ENCODE peak calls at places on chromosomes 1 and 21, in eight cellular contexts. One of them, this sample, is unnamed.
A peak's percentile ranks its signal among the peaks of the same experiment; 100 is the strongest.

GRCh38 chr1:66140072-66140471 is 347.4 kb downstream of the PDE4B start:
- DNase-seq in heart left ventricle: no peak
- DNase-seq in cardiac muscle cell: no peak
- DNase-seq in adrenal gland: no peak
- DNase-seq in fibroblast of lung: no peak
- DNase-seq in astrocyte: no peak
- DNase-seq in H9: no peak
- DNase-seq in GM23338: no peak
- DNase-seq in this sample: no peak

GRCh38 chr21:45611296-45611695 is 32.2 kb upstream of the PCBP3 start:
- DNase-seq in heart left ventricle: no peak
- DNase-seq in cardiac muscle cell: no peak
- DNase-seq in adrenal gland: no peak
- DNase-seq in fibroblast of lung: no peak
- DNase-seq in astrocyte: no peak
- DNase-seq in H9: peak; percentile 10
- DNase-seq in GM23338: no peak
- DNase-seq in this sample: no peak

GRCh38 chr1:21318714-21319159 is 28.5 kb upstream of the ECE1 start:
- DNase-seq in heart left ventricle: peak; percentile 95
- DNase-seq in cardiac muscle cell: peak; percentile 98
- DNase-seq in adrenal gland: peak; percentile 90
- DNase-seq in fibroblast of lung: peak; percentile 41
- DNase-seq in astrocyte: no peak
- DNase-seq in H9: no peak
- DNase-seq in GM23338: no peak
- DNase-seq in this sample: peak; percentile 83

GRCh38 chr1:237769916-237770315 is 120.8 kb downstream of the ZP4 start:
- DNase-seq in heart left ventricle: no peak
- DNase-seq in cardiac muscle cell: no peak
- DNase-seq in adrenal gland: no peak
- DNase-seq in fibroblast of lung: no peak
- DNase-seq in astrocyte: no peak
- DNase-seq in H9: no peak
- DNase-seq in GM23338: no peak
- DNase-seq in this sample: no peak

GRCh38 chr1:94803517-94804441 is 16.4 kb upstream of the SLC44A3 start:
- DNase-seq in heart left ventricle: peak; percentile 54
- DNase-seq in cardiac muscle cell: peak; percentile 55
- DNase-seq in adrenal gland: peak; percentile 48
- DNase-seq in fibroblast of lung: peak; percentile 32
- DNase-seq in astrocyte: no peak
- DNase-seq in H9: no peak
- DNase-seq in GM23338: no peak
- DNase-seq in this sample: no peak

GRCh38 chr1:109379422-109379821 is 18.3 kb downstream of the SORT1 start:
- DNase-seq in heart left ventricle: no peak
- DNase-seq in cardiac muscle cell: no peak
- DNase-seq in adrenal gland: no peak
- DNase-seq in fibroblast of lung: no peak
- DNase-seq in astrocyte: no peak
- DNase-seq in H9: no peak
- DNase-seq in GM23338: no peak
- DNase-seq in this sample: no peak

GRCh38 chr1:154492115-154492514 is 9.9 kb upstream of the TDRD10 start:
- DNase-seq in heart left ventricle: no peak
- DNase-seq in cardiac muscle cell: no peak
- DNase-seq in adrenal gland: peak; percentile 2
- DNase-seq in fibroblast of lung: no peak
- DNase-seq in astrocyte: no peak
- DNase-seq in H9: no peak
- DNase-seq in GM23338: no peak
- DNase-seq in this sample: no peak

GRCh38 chr1:18385239-18385790 is 95.4 kb upstream of the KLHDC7A start:
- DNase-seq in heart left ventricle: peak; percentile 36
- DNase-seq in cardiac muscle cell: peak; percentile 58
- DNase-seq in adrenal gland: peak; percentile 84
- DNase-seq in fibroblast of lung: no peak
- DNase-seq in astrocyte: no peak
- DNase-seq in H9: peak; percentile 65
- DNase-seq in GM23338: peak; percentile 58
- DNase-seq in this sample: peak; percentile 4

GRCh38 chr1:239587066-239587465 is 200.7 kb downstream of the CHRM3 start:
- DNase-seq in heart left ventricle: no peak
- DNase-seq in cardiac muscle cell: no peak
- DNase-seq in adrenal gland: no peak
- DNase-seq in fibroblast of lung: no peak
- DNase-seq in astrocyte: no peak
- DNase-seq in H9: peak; percentile 30
- DNase-seq in GM23338: peak; percentile 11
- DNase-seq in this sample: no peak

GRCh38 chr21:22855581-22855980 is 1857.4 kb downstream of the NCAM2 start:
- DNase-seq in heart left ventricle: no peak
- DNase-seq in cardiac muscle cell: no peak
- DNase-seq in adrenal gland: no peak
- DNase-seq in fibroblast of lung: no peak
- DNase-seq in astrocyte: no peak
- DNase-seq in H9: no peak
- DNase-seq in GM23338: no peak
- DNase-seq in this sample: no peak

GRCh38 chr1:23283660-23284602 is 60.2 kb downstream of the HNRNPR start:
- DNase-seq in heart left ventricle: no peak
- DNase-seq in cardiac muscle cell: peak; percentile 21
- DNase-seq in adrenal gland: no peak
- DNase-seq in fibroblast of lung: peak; percentile 73
- DNase-seq in astrocyte: peak; percentile 57
- DNase-seq in H9: no peak
- DNase-seq in GM23338: no peak
- DNase-seq in this sample: no peak

GRCh38 chr1:113388621-113389355 is 1.5 kb upstream of the MAGI3 start:
- DNase-seq in heart left ventricle: peak; percentile 31
- DNase-seq in cardiac muscle cell: no peak
- DNase-seq in adrenal gland: peak; percentile 23
- DNase-seq in fibroblast of lung: peak; percentile 15
- DNase-seq in astrocyte: no peak
- DNase-seq in H9: no peak
- DNase-seq in GM23338: no peak
- DNase-seq in this sample: peak; percentile 56

DNA sequence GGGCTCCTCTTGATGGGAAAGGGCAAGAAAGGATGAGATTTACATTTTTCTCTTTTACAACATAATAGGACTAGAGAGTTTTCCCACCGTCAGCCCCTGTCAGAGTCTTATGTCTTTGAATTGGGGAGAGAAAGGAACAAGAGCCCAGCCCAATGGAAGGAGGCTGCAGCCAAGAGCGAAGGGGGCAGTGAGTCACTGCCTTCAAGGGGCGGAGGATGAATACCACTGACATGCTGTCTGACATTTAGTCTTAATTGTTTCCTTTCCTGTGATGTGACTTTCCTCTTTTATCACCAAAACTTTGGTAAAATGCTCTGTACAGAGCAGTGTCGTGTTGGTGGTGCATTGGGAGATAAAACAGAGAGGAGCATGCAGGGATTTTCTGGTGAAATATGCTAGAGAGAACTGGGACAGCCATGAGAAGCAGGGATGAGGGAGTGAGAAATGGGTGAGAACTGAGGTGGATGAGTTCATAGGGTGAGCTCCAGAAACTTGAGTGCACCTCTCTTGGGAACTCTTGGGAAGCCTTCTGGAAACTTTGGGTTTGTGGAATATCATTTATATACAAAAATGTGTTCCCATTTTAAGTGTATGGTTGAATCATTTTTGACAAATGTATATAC is 179.9 kb upstream of the FGGY start:
- DNase-seq in heart left ventricle: no peak
- DNase-seq in cardiac muscle cell: peak; percentile 44
- DNase-seq in adrenal gland: no peak
- DNase-seq in fibroblast of lung: peak; percentile 76
- DNase-seq in astrocyte: peak; percentile 63
- DNase-seq in H9: peak; percentile 75
- DNase-seq in GM23338: peak; percentile 77
- DNase-seq in this sample: no peak
- TF ChIP-seq CTCF in heart left ventricle: no peak
- TF ChIP-seq CTCF in cardiac muscle cell: no peak
- TF ChIP-seq CTCF in adrenal gland: no peak
- TF ChIP-seq CTCF in fibroblast of lung: no peak
- TF ChIP-seq CTCF in astrocyte: no peak
- TF ChIP-seq CTCF in H9: no peak
- TF ChIP-seq CTCF in GM23338: no peak
- TF ChIP-seq CTCF in this sample: no peak

DNA sequence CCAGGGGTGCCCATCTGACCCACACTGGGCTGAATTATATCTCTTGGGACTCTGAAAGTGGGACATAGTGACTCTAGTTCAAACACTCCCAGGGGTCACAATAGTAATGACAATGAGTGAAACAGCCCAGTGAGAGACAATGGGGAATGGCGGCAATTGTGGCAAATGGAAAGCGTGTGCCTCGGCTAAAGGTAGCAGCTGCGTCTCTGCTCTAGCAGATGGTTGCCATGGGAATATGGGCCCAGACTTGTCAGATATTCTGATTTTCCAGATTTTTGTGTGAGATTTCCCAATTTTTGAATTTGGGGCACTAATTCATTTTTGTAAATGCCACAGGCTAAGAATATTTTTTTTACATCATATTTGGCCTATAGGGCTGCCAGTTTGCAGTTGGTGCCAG is 21.4 kb upstream of the PTP4A2 start:
- DNase-seq in heart left ventricle: no peak
- DNase-seq in cardiac muscle cell: no peak
- DNase-seq in adrenal gland: no peak
- DNase-seq in fibroblast of lung: no peak
- DNase-seq in astrocyte: no peak
- DNase-seq in H9: no peak
- DNase-seq in GM23338: no peak
- DNase-seq in this sample: no peak
- H3K4me1 ChIP-seq in heart left ventricle: peaks cover 21% of the 10 kb centered on the region
- H3K4me1 ChIP-seq in cardiac muscle cell: peaks cover 28% of the 10 kb centered on the region
- H3K4me1 ChIP-seq in adrenal gland: peaks cover 32% of the 10 kb centered on the region
- H3K4me1 ChIP-seq in fibroblast of lung: peaks cover 8% of the 10 kb centered on the region
- H3K4me1 ChIP-seq in astrocyte: peaks cover 18% of the 10 kb centered on the region
- H3K4me1 ChIP-seq in H9: peaks cover 2% of the 10 kb centered on the region
- H3K4me1 ChIP-seq in GM23338: peaks cover 11% of the 10 kb centered on the region
- H3K4me1 ChIP-seq in this sample: no peaks in the 10 kb centered on the region

DNA sequence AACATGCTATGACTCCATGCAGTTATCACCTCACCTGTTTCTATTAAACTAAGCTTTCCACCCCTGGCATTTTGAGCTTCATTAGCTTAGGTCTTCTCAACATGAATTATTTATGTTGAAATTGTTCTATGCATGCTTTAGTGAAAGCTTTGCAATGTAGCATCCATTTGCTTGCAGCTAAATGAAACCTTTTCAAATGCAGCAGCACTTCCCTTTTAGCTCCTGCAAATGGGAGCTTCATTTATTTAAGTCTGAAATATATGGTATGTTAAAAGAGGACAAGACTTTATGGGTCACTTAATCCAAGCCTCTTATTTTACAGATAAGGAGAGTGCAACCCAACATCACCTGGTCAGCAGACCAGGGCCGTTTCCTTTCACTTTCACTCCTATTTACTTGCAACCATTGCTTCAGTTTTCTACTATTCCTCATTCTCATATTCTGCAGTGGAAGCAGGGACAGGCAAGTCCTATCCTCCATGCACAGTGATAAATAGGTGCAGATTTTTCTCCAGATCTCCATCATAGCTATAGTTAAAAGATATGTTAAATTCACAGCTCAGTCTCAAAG is 56.4 kb upstream of the SAMSN1 start:
- DNase-seq in heart left ventricle: no peak
- DNase-seq in cardiac muscle cell: no peak
- DNase-seq in adrenal gland: no peak
- DNase-seq in fibroblast of lung: no peak
- DNase-seq in astrocyte: no peak
- DNase-seq in H9: no peak
- DNase-seq in GM23338: no peak
- DNase-seq in this sample: no peak
- H3K27ac ChIP-seq in heart left ventricle: no peak overlapping the region
- H3K27ac ChIP-seq in cardiac muscle cell: no peak overlapping the region
- H3K27ac ChIP-seq in adrenal gland: no peak overlapping the region
- H3K27ac ChIP-seq in fibroblast of lung: no peak overlapping the region
- H3K27ac ChIP-seq in astrocyte: no peak overlapping the region
- H3K27ac ChIP-seq in H9: peak overlapping the region; percentile 63
- H3K27ac ChIP-seq in GM23338: peak overlapping the region; percentile 30
- H3K27ac ChIP-seq in this sample: no peak overlapping the region

GRCh38 chr1:234186037-234186688 is 187.1 kb upstream of the COA6 start:
- DNase-seq in heart left ventricle: no peak
- DNase-seq in cardiac muscle cell: peak; percentile 21
- DNase-seq in adrenal gland: no peak
- DNase-seq in fibroblast of lung: peak; percentile 98
- DNase-seq in astrocyte: peak; percentile 97
- DNase-seq in H9: no peak
- DNase-seq in GM23338: no peak
- DNase-seq in this sample: peak; percentile 40

GRCh38 chr1:234185438-234185837 is 187.8 kb upstream of the COA6 start:
- DNase-seq in heart left ventricle: no peak
- DNase-seq in cardiac muscle cell: no peak
- DNase-seq in adrenal gland: no peak
- DNase-seq in fibroblast of lung: no peak
- DNase-seq in astrocyte: no peak
- DNase-seq in H9: no peak
- DNase-seq in GM23338: no peak
- DNase-seq in this sample: no peak

GRCh38 chr1:234188454-234188792 is 184.8 kb upstream of the COA6 start:
- DNase-seq in heart left ventricle: no peak
- DNase-seq in cardiac muscle cell: no peak
- DNase-seq in adrenal gland: no peak
- DNase-seq in fibroblast of lung: no peak
- DNase-seq in astrocyte: no peak
- DNase-seq in H9: peak; percentile 88
- DNase-seq in GM23338: peak; percentile 86
- DNase-seq in this sample: no peak
- TF ChIP-seq CTCF in heart left ventricle: no peak
- TF ChIP-seq CTCF in cardiac muscle cell: no peak
- TF ChIP-seq CTCF in adrenal gland: no peak
- TF ChIP-seq CTCF in fibroblast of lung: no peak
- TF ChIP-seq CTCF in astrocyte: no peak
- TF ChIP-seq CTCF in H9: peak; percentile 78
- TF ChIP-seq CTCF in GM23338: peak; percentile 87
- TF ChIP-seq CTCF in this sample: no peak

GRCh38 chr1:231404318-231404717 is 17.8 kb downstream of the EGLN1 start:
- DNase-seq in heart left ventricle: no peak
- DNase-seq in cardiac muscle cell: no peak
- DNase-seq in adrenal gland: no peak
- DNase-seq in fibroblast of lung: no peak
- DNase-seq in astrocyte: no peak
- DNase-seq in H9: no peak
- DNase-seq in GM23338: no peak
- DNase-seq in this sample: no peak

GRCh38 chr1:231410041-231410591 is 12.0 kb downstream of the EGLN1 start:
- DNase-seq in heart left ventricle: no peak
- DNase-seq in cardiac muscle cell: peak; percentile 33
- DNase-seq in adrenal gland: no peak
- DNase-seq in fibroblast of lung: peak; percentile 63
- DNase-seq in astrocyte: peak; percentile 59
- DNase-seq in H9: no peak
- DNase-seq in GM23338: no peak
- DNase-seq in this sample: no peak

GRCh38 chr1:231408528-231409094 is 13.5 kb downstream of the EGLN1 start:
- DNase-seq in heart left ventricle: no peak
- DNase-seq in cardiac muscle cell: no peak
- DNase-seq in adrenal gland: no peak
- DNase-seq in fibroblast of lung: no peak
- DNase-seq in astrocyte: no peak
- DNase-seq in H9: no peak
- DNase-seq in GM23338: no peak
- DNase-seq in this sample: no peak

GRCh38 chr1:231407049-231407448 is 15.0 kb downstream of the EGLN1 start:
- DNase-seq in heart left ventricle: no peak
- DNase-seq in cardiac muscle cell: no peak
- DNase-seq in adrenal gland: no peak
- DNase-seq in fibroblast of lung: no peak
- DNase-seq in astrocyte: no peak
- DNase-seq in H9: no peak
- DNase-seq in GM23338: no peak
- DNase-seq in this sample: no peak

GRCh38 chr1:231407537-231408396 is 14.3 kb downstream of the EGLN1 start:
- DNase-seq in heart left ventricle: no peak
- DNase-seq in cardiac muscle cell: peak; percentile 72
- DNase-seq in adrenal gland: no peak
- DNase-seq in fibroblast of lung: peak; percentile 66
- DNase-seq in astrocyte: peak; percentile 59
- DNase-seq in H9: no peak
- DNase-seq in GM23338: no peak
- DNase-seq in this sample: no peak
- H3K4me1 ChIP-seq in heart left ventricle: peaks cover 43% of the 10 kb centered on the region
- H3K4me1 ChIP-seq in cardiac muscle cell: peaks cover 41% of the 10 kb centered on the region
- H3K4me1 ChIP-seq in adrenal gland: peaks cover 73% of the 10 kb centered on the region
- H3K4me1 ChIP-seq in fibroblast of lung: peaks cover 4% of the 10 kb centered on the region
- H3K4me1 ChIP-seq in astrocyte: peaks cover 15% of the 10 kb centered on the region
- H3K4me1 ChIP-seq in H9: no peaks in the 10 kb centered on the region
- H3K4me1 ChIP-seq in GM23338: no peaks in the 10 kb centered on the region
- H3K4me1 ChIP-seq in this sample: peaks cover 18% of the 10 kb centered on the region